ENCODE peak calls at places on chromosome 9, in five cellular contexts. M, N, X, V and C are unnamed samples.

GRCh38 chr9:132372177-132373095 is 17.6 kb upstream of the SETX start:
- DNase-seq in M (no peak), N (no peak), X (no peak), V (no peak), C (no peak)

GRCh38 chr9:133693116-133693515 is 45.0 kb downstream of the SARDH start:
- DNase-seq in M (no peak), N (no peak), X (no peak), V (no peak), C (no peak)

GRCh38 chr9:134365791-134366222 is 39.6 kb downstream of the RXRA start:
- DNase-seq in M (peak; percentile 71), N (no peak), X (no peak), V (peak; percentile 84), C (no peak)

GRCh38 chr9:98092633-98092971 is 26.4 kb downstream of the TRIM14 start:
- DNase-seq in M (no peak), N (no peak), X (no peak), V (no peak), C (no peak)

GRCh38 chr9:129197978-129198736 is 20.1 kb upstream of the IER5L start:
- DNase-seq in M (no peak), N (peak; percentile 63), X (no peak), V (no peak), C (no peak)

GRCh38 chr9:128723866-128724743 is at the start of gene ZDHHC12:
- DNase-seq in M (peak; percentile 99), N (peak; percentile 57), X (peak; percentile 96), V (peak; percentile 97), C (peak; percentile 99)

GRCh38 chr9:70013598-70014196 is 30.0 kb upstream of the MAMDC2 start:
- DNase-seq in M (no peak), N (no peak), X (no peak), V (peak; percentile 3), C (no peak)

GRCh38 chr9:129382281-129383004 is 204.4 kb upstream of the IER5L start:
- DNase-seq in M (no peak), N (no peak), X (no peak), V (no peak), C (no peak)

GRCh38 chr9:109311731-109312130 is 9.1 kb downstream of the EPB41L4B start:
- DNase-seq in M (no peak), N (no peak), X (no peak), V (no peak), C (no peak)

GRCh38 chr9:22813520-22813919 is 366.9 kb downstream of the DMRTA1 start:
- DNase-seq in M (no peak), N (no peak), X (no peak), V (peak; percentile 4), C (no peak)

GRCh38 chr9:136619742-136620440 is 42.8 kb upstream of the EGFL7 start:
- DNase-seq in M (no peak), N (no peak), X (no peak), V (no peak), C (peak; percentile 78)

GRCh38 chr9:129237195-129237611 is 59.1 kb upstream of the IER5L start:
- DNase-seq in M (peak; percentile 22), N (no peak), X (no peak), V (no peak), C (no peak)

GRCh38 chr9:87713278-87713989 is 12.5 kb upstream of the CTSL start:
- DNase-seq in M (no peak), N (peak; percentile 100), X (no peak), V (peak; percentile 93), C (peak; percentile 83)